ENCODE peak calls at places on chromosomes 6 and 20, in four cellular contexts. Y is SK-N-SH, Z is HepG2, B is H1. G is an unnamed sample.

GRCh38 chr6:37804676-37805075 is 14.9 kb upstream of the ZFAND3 start:
- DNase-seq in Y (no peak), Z (no peak), B (no peak), G (no peak)

GRCh38 chr6:157912326-157912725 is 69.3 kb upstream of the SYNJ2 start:
- DNase-seq in Y (no peak), Z (no peak), B (no peak), G (no peak)

GRCh38 chr6:38068854-38069253 is 249.3 kb downstream of the ZFAND3 start:
- DNase-seq in Y (peak; percentile 61), Z (no peak), B (no peak), G (no peak)

GRCh38 chr6:144912474-144912873 is 627.3 kb downstream of the UTRN start:
- DNase-seq in Y (no peak), Z (no peak), B (no peak), G (no peak)

GRCh38 chr20:7375905-7376304 is 564.4 kb downstream of the HAO1 start:
- DNase-seq in Y (no peak), Z (peak; percentile 29), B (no peak), G (no peak)

GRCh38 chr20:47876348-47877056 is 91.2 kb upstream of the SULF2 start:
- DNase-seq in Y (no peak), Z (no peak), B (no peak), G (no peak)

GRCh38 chr6:139828751-139829519 is 454.5 kb upstream of the CITED2 start:
- DNase-seq in Y (no peak), Z (no peak), B (no peak), G (no peak)

GRCh38 chr6:20197251-20197650 is 15.0 kb downstream of the MBOAT1 start:
- DNase-seq in Y (peak; percentile 27), Z (no peak), B (no peak), G (no peak)

GRCh38 chr20:43971233-43971632 is 56.6 kb downstream of the TOX2 start:
- DNase-seq in Y (no peak), Z (no peak), B (no peak), G (no peak)

GRCh38 chr6:73121421-73121993 is 103.8 kb downstream of the KHDC1L start:
- DNase-seq in Y (no peak), Z (no peak), B (no peak), G (no peak)

GRCh38 chr20:25296094-25297093 is 48.5 kb downstream of the PYGB start:
- DNase-seq in Y (no peak), Z (peak; percentile 50), B (no peak), G (no peak)

GRCh38 chr6:136415351-136416005 is 125.8 kb upstream of the BCLAF1 start:
- DNase-seq in Y (no peak), Z (no peak), B (no peak), G (no peak)

GRCh38 chr6:17397764-17398194 is 4.4 kb downstream of the CAP2 start:
- DNase-seq in Y (no peak), Z (no peak), B (no peak), G (no peak)
- TF ChIP-seq TCF12 in Y (no peak), Z (no peak), B (no peak), G (no peak)

GRCh38 chr6:22575190-22575589 is 5.8 kb downstream of the HDGFL1 start:
- DNase-seq in Y (no peak), Z (no peak), B (no peak), G (no peak)
- TF ChIP-seq TCF12 in Y (no peak), Z (no peak), B (no peak), G (no peak)

GRCh38 chr6:152184573-152185157 is 377.2 kb downstream of the ESR1 start:
- DNase-seq in Y (no peak), Z (no peak), B (no peak), G (no peak)
- TF ChIP-seq TCF12 in Y (no peak), Z (no peak), B (no peak), G (no peak)

GRCh38 chr6:148700713-148701392 is 46.0 kb upstream of the UST start:
- DNase-seq in Y (no peak), Z (no peak), B (no peak), G (no peak)
- TF ChIP-seq TCF12 in Y (no peak), Z (no peak), B (no peak), G (no peak)

DNA sequence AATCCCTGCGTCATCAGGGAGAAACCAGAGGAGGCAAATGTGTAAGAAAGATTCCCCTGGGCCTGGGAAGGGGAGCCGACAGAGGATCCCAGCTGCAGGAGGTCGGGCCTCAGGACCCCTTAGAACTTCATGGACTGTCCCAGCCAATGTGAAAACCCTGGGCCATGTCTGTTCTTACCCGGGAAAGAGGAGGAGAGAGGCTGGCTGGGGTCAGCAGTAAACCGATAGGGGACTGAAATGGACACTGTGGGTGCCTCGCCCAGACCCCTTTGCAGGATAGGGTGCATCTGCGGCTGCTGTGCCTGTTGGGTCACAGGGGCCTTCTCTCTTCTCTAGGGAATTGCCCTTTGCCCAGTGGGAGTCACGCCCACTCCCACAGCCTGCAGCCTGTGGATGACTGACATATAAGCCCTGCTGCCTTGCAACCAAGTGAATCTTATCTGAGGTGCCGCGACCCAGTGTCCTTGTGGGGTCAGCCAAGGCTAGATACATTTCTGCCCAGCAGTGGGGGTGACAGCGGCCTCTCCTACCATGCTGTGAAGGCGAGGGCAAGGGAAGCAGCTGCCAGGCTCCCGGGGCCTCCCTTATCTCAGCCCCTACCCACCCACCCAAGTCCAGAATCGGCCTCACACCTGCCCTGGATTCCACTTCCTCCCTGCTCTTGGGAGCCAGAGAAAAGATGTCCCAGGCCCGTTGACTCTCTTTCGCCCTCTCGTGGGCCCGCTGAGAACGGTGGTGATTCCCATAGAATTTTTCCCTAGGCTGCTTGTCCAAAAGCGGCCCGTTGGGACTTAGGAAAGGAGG is 76.2 kb upstream of the RNF24 start:
- DNase-seq in Y (peak; percentile 24), Z (peak; percentile 67), B (no peak), G (no peak)
- TF ChIP-seq TCF12 in Y (no peak), Z (no peak), B (no peak), G (no peak)

DNA sequence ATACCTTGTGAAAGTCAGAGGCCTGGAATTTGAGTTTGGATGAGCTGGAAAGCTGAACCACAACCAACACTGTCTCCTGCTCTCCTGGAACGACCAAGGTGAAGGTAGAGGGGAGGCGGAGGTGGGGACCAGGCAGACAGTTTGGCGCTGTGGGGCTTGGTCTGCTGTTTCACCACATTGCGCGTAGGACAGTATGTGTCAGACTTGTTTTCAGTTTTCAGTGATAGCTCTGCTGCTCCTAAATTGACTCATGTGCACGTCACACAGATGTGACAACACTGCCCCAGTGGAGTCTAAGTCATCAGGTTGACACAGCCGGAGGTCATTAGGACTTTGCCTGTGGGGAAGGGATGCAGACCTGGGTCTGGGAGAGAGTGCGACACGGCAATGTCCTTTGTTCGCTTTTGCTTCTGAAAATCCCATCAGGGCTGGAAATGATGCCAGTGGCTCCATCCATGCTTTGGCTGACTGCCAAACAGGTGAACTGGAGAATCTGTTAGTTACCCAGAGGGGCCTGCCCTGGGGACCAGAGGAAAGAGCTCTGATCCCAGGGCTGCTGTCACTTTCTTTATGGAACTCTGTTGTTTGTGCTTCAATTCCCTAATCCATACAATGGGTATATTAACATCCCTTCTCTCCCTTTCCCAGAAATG is 255.5 kb downstream of the CDC5L start:
- DNase-seq in Y (no peak), Z (no peak), B (no peak), G (no peak)
- TF ChIP-seq TCF12 in Y (no peak), Z (no peak), B (no peak), G (no peak)

GRCh38 chr6:135162678-135163439 is 18.2 kb upstream of the MYB start:
- DNase-seq in Y (peak; percentile 50), Z (peak; percentile 23), B (peak; percentile 77), G (no peak)
- TF ChIP-seq TCF12 in Y (no peak), Z (no peak), B (no peak), G (no peak)

GRCh38 chr6:45537539-45537938 is 159.8 kb upstream of the SUPT3H start:
- DNase-seq in Y (no peak), Z (no peak), B (no peak), G (no peak)
- TF ChIP-seq TCF12 in Y (no peak), Z (no peak), B (no peak), G (no peak)

DNA sequence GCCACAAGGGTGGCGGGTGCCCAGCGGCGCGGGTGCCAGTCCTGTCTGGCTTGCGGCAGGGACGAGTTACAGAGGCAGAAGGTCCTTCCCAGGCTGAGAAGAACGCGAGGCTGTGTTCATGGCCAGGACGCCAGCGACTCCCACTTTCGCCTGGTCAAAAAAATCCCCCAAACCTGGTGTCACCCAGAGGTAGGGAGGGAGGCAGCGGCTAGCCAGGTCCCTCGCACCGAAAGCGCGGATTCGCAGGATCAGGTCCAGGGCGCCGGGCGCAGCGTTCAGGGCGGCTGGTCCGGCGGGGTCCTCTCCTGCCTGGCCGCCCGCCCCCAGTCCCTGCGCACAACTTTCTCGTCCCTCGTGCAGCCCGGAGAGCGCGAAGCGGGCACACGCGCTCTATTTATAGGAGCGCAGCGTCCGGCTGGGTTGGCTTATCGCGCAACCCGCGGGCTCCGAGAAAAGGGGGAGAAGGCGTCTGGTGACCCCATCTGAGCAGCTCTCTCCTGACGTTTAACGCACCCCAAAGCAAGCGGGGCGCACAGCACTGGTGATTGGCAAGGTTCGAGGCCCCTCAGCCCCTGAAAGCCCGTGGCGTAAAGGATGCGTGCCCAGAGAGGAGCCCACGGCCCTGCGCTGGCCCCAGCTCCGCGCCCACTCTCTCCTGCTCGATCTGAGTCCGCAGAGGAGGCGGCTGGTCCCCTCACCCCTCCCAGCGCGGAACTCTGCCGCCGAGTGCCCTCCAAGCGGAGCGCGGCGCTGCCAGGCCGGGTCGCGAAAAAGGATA is 519 bp downstream of the CBLN4 start:
- DNase-seq in Y (peak; percentile 75), Z (no peak), B (no peak), G (no peak)
- TF ChIP-seq TCF12 in Y (no peak), Z (no peak), B (no peak), G (no peak)

G was measured in GM12878.